ENCODE peak calls at places on chromosome 12, in five cellular contexts. G is colonic mucosa, U is GM23248, C is astrocyte, Q is mammary epithelial cell. W is an unnamed sample. For H3K4me1, the result is how much of the 10 kb centered on the place peaks cover.

GRCh38 chr12:89225401-89225800 is 126.9 kb downstream of the DUSP6 start:
- DNase-seq in U (peak), Q (peak), C (peak), G (no peak), W (peak)

GRCh38 chr12:67807808-67808207 is 159.3 kb downstream of the DYRK2 start:
- DNase-seq in G (no peak), Q (no peak), C (peak), U (peak), W (no peak)

GRCh38 chr12:68154768-68155167 is 4.8 kb downstream of the IFNG start:
- DNase-seq in Q (no peak), C (no peak), U (no peak), G (no peak), W (no peak)

GRCh38 chr12:41932470-41932991 is 212.1 kb downstream of the GXYLT1 start:
- DNase-seq in Q (no peak), U (peak), C (peak), G (peak), W (peak)

GRCh38 chr12:131102493-131102931 is 148.8 kb downstream of the ADGRD1 start:
- DNase-seq in G (no peak), Q (no peak), U (no peak), C (no peak), W (no peak)

GRCh38 chr12:100643246-100643645 is 69.8 kb downstream of the GAS2L3 start:
- DNase-seq in U (no peak), C (no peak), G (no peak), Q (no peak), W (no peak)

GRCh38 chr12:128840862-128841468 is 12.3 kb upstream of the GLT1D1 start:
- DNase-seq in C (no peak), Q (no peak), G (no peak), U (no peak), W (no peak)

GRCh38 chr12:132279184-132279889 is 50.1 kb downstream of the GALNT9 start:
- DNase-seq in U (no peak), G (peak), Q (no peak), C (no peak), W (peak)

GRCh38 chr12:26286186-26286585 is 90.8 kb downstream of the SSPN start:
- DNase-seq in G (no peak), Q (no peak), C (peak), U (no peak), W (no peak)

GRCh38 chr12:52145941-52146821 is 45.6 kb downstream of the KRT80 start:
- DNase-seq in C (no peak), G (no peak), U (no peak), Q (no peak), W (no peak)

GRCh38 chr12:52145228-52145940 is 46.4 kb downstream of the KRT80 start:
- DNase-seq in U (no peak), Q (no peak), C (no peak), G (no peak), W (no peak)

GRCh38 chr12:52147983-52148540 is 43.8 kb downstream of the KRT80 start:
- DNase-seq in U (no peak), G (no peak), Q (no peak), C (no peak), W (no peak)

GRCh38 chr12:52147367-52147972 is 44.3 kb downstream of the KRT80 start:
- DNase-seq in Q (peak), C (peak), G (peak), U (peak), W (no peak)

DNA sequence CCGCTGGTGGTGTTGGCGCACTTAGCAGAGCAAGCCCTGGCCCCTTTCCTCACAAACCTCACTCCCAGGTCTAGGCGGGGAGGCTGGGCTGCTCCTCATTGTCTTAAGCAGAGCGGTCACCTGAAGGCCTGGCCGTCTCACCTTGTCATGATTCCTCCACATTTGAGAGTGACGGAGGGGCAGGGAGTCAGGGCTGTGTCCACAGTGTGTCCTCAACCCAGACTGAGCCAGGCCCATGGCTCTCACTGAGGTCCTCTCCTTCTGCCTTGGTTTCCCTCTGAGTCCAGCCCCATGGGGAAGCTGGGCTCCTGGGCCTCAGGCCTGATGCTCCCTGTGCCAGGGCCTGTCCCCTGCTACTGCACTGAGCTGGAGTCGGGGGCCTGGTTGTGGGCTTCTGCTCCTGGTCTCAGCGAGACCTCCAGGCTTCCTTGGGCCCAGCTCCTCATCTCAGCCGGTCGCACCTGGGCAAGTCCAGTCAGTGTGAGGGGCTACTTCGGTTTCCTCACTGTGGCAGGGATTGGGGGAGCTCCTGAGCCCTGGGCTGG is 44.9 kb downstream of the KRT80 start:
- DNase-seq in Q (no peak), C (no peak), G (peak), U (peak), W (no peak)
- H3K9ac ChIP-seq in Q (peak), C (peak), G (peak), U (peak), W (no peak)

DNA sequence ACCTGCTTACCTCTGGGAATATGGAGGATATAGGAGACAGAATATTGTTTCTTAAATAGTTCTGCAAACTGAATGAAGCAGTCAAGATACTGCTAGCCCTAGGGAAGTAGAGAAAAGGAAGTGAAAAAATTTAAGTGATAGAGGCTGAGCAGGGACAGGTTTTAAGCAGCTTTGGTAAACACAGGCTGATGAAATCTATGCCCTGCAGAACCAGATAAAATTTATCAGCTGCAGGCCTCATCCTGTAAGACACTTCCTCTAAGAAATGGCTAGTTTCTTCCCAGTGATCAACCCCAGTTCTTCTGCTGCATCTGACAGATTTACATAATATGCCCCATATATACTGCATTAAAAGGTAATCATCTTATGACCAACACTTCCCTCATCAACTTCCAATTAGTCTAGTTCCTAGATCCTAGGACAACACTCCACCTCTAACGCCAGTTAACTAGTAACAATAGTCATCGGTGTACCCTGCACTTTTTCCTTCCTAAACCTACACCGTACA is 1.3 kb upstream of the ESYT1 start:
- DNase-seq in C (no peak), U (no peak), G (no peak), Q (no peak), W (peak)
- H3K4me1 ChIP-seq in C (under half), U (under half), G (under half), Q (under half), W (under half)

GRCh38 chr12:9794484-9795063 is 32.7 kb upstream of the KLRF1 start:
- DNase-seq in U (no peak), C (no peak), Q (no peak), G (no peak), W (no peak)

GRCh38 chr12:9795945-9796344 is 31.3 kb upstream of the KLRF1 start:
- DNase-seq in Q (no peak), U (no peak), C (no peak), G (no peak), W (no peak)

GRCh38 chr12:9796346-9796745 is 30.9 kb upstream of the KLRF1 start:
- DNase-seq in Q (no peak), G (no peak), U (no peak), C (no peak), W (no peak)

GRCh38 chr12:9798008-9798619 is 29.2 kb upstream of the KLRF1 start:
- DNase-seq in C (peak), G (peak), Q (peak), U (peak), W (peak)

GRCh38 chr12:9796916-9797315 is 30.4 kb upstream of the KLRF1 start:
- DNase-seq in Q (no peak), G (no peak), C (peak), U (no peak), W (no peak)
- H3K9ac ChIP-seq in Q (no peak), G (no peak), C (no peak), U (no peak), W (no peak)

DNA sequence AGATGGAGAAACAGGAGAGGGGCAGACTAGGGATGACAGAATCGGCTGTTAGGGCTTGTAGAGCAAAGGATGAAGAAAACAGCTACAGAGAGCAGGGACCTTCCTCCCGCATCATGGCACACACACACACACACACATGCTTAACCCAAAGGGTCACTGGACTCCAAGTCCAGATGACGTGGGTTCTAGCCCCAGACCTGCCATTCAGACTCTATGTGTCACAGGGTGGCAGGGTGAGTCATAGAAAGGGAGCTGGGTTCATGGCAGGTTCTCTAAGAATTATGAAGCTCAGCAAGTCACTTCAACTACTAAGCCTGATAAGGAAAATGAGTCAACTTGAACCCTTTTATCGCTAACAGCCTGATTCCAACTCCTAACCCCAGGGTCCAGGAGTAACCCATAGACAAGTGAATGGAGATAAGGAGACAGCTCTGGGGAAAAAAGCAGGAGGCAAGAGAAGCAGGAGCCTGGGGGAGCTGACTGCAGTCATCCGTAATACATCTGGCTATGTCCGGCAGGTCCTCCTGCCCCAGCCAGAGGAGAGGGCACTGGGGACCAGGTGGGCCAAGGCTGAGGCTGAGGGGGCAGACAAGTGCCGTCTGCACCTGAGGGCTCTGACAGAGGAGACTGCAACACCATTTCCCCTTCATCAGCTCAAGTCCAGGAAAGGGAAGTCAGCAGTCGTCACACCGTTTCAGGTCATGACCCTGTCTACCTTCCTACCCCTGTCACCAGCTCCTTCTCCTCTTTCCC is 3.6 kb upstream of the TNFRSF1A start:
- DNase-seq in G (no peak), Q (peak), C (peak), U (peak), W (no peak)
- H3K4me1 ChIP-seq in G (under half), Q (under half), C (under half), U (under half), W (under half)

GRCh38 chr12:57086951-57087688 is 1.8 kb upstream of the NAB2 start:
- DNase-seq in U (peak), C (peak), G (peak), Q (peak), W (peak)
- H3K9ac ChIP-seq in U (peak), C (peak), G (peak), Q (peak), W (peak)

GRCh38 chr12:10243803-10244520 is 31.3 kb downstream of the GABARAPL1 start:
- DNase-seq in C (no peak), U (no peak), Q (no peak), G (no peak), W (no peak)

GRCh38 chr12:10252201-10252600 is 39.5 kb downstream of the GABARAPL1 start:
- DNase-seq in Q (no peak), C (no peak), U (no peak), G (no peak), W (no peak)

GRCh38 chr12:10251669-10252068 is 39.0 kb downstream of the GABARAPL1 start:
- DNase-seq in C (no peak), G (no peak), U (no peak), Q (no peak), W (no peak)

GRCh38 chr12:10249690-10250455 is 37.2 kb downstream of the GABARAPL1 start:
- DNase-seq in U (no peak), C (no peak), G (no peak), Q (no peak), W (no peak)

DNA sequence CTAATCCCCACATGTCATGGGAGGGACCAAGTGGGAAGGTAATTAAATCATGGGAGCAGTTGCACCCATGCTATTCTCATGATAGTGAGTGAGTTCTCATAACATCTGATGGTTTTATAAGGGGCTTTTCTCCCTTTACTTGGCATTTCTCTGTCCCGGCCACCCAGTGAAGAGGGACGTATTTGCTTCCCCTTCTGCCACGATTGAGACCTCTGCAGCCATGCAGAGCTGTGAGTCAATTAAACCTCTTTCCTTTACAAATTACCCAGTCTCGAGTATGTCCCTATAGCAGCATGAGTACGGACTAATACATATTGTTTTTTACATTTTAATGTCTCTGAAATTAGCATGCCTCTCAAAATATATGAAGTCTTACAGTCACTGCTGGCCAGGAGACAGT is 35.0 kb downstream of the GABARAPL1 start:
- DNase-seq in C (no peak), Q (no peak), U (no peak), G (no peak), W (no peak)
- H3K4me1 ChIP-seq in C (under half), Q (under half), U (under half), G (under half), W (under half)

DNA sequence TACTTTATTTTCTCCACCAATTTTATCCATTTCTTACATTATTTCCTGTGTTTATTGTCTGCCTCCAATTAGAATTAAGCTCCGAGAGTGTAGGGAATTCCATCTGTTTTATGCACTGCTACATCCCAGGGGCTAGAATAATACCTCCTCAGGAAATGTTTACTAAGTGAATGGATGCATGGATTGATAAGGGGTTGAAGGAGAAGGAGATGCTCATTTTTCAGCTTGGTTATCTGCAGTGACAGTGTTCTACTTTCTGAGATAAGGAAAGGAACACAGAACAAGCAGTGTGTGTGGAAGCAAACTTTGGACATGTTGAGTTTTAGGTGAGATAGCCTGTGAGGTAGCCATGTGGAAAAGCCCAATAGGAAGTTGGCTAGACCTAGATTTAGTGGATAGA is 164.6 kb upstream of the HMGA2 start:
- DNase-seq in Q (no peak), G (no peak), U (no peak), C (no peak), W (no peak)
- H3K9ac ChIP-seq in Q (no peak), G (no peak), U (no peak), C (no peak), W (no peak)

GRCh38 chr12:92144045-92144630 is 1.5 kb downstream of the BTG1 start:
- DNase-seq in G (peak), Q (peak), U (peak), C (peak), W (peak)
- H3K4me1 ChIP-seq in G (under half), Q (under half), U (under half), C (under half), W (half or more)

DNA sequence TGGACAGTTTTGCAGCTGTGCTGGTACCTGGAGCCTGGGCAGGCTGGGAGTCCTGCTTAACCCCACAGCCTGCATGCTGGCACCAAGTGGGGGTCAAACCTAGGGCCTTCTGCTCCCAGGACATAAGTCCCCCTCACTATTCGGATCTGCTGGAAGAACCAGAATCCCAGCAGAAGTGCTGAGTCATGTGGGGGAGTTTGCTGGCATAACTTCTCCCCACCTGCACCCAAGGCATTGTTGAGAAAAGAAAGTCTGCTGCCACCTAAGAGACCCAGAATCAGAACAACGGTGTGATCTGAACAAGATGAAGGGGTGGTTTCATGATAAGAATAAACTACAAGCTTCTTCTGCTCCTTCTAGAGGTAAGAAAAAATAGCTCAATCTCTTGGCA is 102.7 kb downstream of the RBM19 start:
- DNase-seq in G (no peak), C (no peak), Q (no peak), U (no peak), W (no peak)
- H3K9ac ChIP-seq in G (no peak), C (peak), Q (no peak), U (no peak), W (no peak)

DNA sequence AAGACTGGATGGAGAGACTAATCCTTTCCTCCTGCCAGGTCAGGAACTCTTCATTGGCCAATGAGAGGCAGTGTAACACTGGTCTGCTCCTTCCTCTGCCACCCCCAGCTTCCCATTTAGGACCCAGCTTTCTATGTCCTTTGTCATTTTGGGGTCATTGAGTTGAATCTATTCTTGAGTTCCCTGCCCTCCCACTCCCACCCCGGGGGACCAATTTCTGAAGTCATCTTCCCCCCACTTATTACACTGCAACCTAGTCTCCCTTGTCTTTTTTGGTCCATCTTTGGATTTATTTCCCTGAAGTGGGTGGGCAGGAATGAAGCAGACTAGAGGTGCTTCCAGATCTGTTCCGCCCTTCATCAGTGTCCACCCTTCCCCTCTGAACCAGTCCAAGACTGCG is 7.6 kb upstream of the ITGA5 start:
- DNase-seq in C (no peak), G (no peak), U (no peak), Q (no peak), W (no peak)
- H3K4me1 ChIP-seq in C (under half), G (under half), U (half or more), Q (under half), W (under half)

W was measured in Karpas-422.